ENCODE peak calls at places on chromosomes 7 and 10, in five cellular contexts. F is endothelial cell of umbilical vein, H is OCI-LY7, U is IMR-90, Q is HepG2. Y is an unnamed sample.

GRCh38 chr7:20290505-20291111 is 40.1 kb upstream of the ITGB8 start:
- DNase-seq in F (no peak), H (no peak), U (no peak), Q (no peak), Y (no peak)

GRCh38 chr7:127413962-127414361 is 21.5 kb upstream of the ZNF800 start:
- DNase-seq in F (no peak), H (peak), U (no peak), Q (no peak), Y (no peak)

GRCh38 chr7:157205438-157205837 is 66.7 kb downstream of the UBE3C start:
- DNase-seq in F (no peak), H (no peak), U (no peak), Q (no peak), Y (no peak)

GRCh38 chr10:106559442-106559841 is 605.1 kb downstream of the SORCS1 start:
- DNase-seq in F (no peak), H (no peak), U (peak), Q (no peak), Y (peak)

GRCh38 chr10:89163265-89163995 is 43.7 kb downstream of the CH25H start:
- DNase-seq in F (no peak), H (peak), U (no peak), Q (no peak), Y (peak)

GRCh38 chr10:68212721-68213352 is 19.1 kb downstream of the ATOH7 start:
- DNase-seq in F (peak), H (peak), U (peak), Q (peak), Y (peak)

GRCh38 chr10:1600861-1601260 is 136.5 kb downstream of the ADARB2 start:
- DNase-seq in F (no peak), H (no peak), U (no peak), Q (no peak), Y (no peak)

GRCh38 chr7:97401398-97401797 is 283.9 kb downstream of the SDHAF3 start:
- DNase-seq in F (no peak), H (no peak), U (no peak), Q (no peak), Y (no peak)

GRCh38 chr7:142771353-142771723 is 568 bp downstream of the PRSS2 start:
- DNase-seq in F (no peak), H (peak), U (no peak), Q (no peak), Y (no peak)

GRCh38 chr10:86260564-86260963 is 106.0 kb downstream of the GRID1 start:
- DNase-seq in F (no peak), H (no peak), U (no peak), Q (no peak), Y (no peak)

GRCh38 chr7:113891828-113892227 is 27.0 kb downstream of the PPP1R3A start:
- DNase-seq in F (peak), H (no peak), U (peak), Q (no peak), Y (peak)

GRCh38 chr7:31633894-31634494 is 53.0 kb upstream of the PPP1R17 start:
- DNase-seq in F (peak), H (peak), U (peak), Q (peak), Y (peak)

GRCh38 chr7:101978683-101979082 is 161.3 kb downstream of the CUX1 start:
- DNase-seq in F (no peak), H (no peak), U (no peak), Q (no peak), Y (no peak)

GRCh38 chr7:65251851-65252620 is 121.6 kb upstream of the ZNF92 start:
- DNase-seq in F (peak), H (peak), U (peak), Q (peak), Y (peak)

GRCh38 chr7:155860840-155861479 is 48.7 kb upstream of the SHH start:
- DNase-seq in F (no peak), H (no peak), U (peak), Q (no peak), Y (peak)

GRCh38 chr7:8146156-8146555 is 115.8 kb downstream of the ICA1 start:
- DNase-seq in F (no peak), H (no peak), U (no peak), Q (no peak), Y (no peak)

GRCh38 chr7:132494474-132494873 is 81.8 kb downstream of the PLXNA4 start:
- DNase-seq in F (no peak), H (no peak), U (no peak), Q (no peak), Y (no peak)

GRCh38 chr7:132882714-132883428 is 199.0 kb downstream of the CHCHD3 start:
- DNase-seq in F (no peak), H (no peak), U (no peak), Q (no peak), Y (no peak)

GRCh38 chr10:51468424-51468823 is 231.0 kb downstream of the CSTF2T start:
- DNase-seq in F (peak), H (no peak), U (no peak), Q (no peak), Y (peak)

GRCh38 chr7:99195867-99196266 is 12.0 kb downstream of the KPNA7 start:
- DNase-seq in F (no peak), H (no peak), U (no peak), Q (no peak), Y (no peak)

GRCh38 chr7:67423058-67423457 is 426.4 kb downstream of the TYW1 start:
- DNase-seq in F (no peak), H (no peak), U (no peak), Q (no peak), Y (no peak)

GRCh38 chr10:24897326-24897926 is 55.0 kb downstream of the PRTFDC1 start:
- DNase-seq in F (peak), H (no peak), U (peak), Q (peak), Y (peak)

GRCh38 chr7:119908948-119909347 is 364.0 kb upstream of the KCND2 start:
- DNase-seq in F (no peak), H (no peak), U (no peak), Q (no peak), Y (no peak)

GRCh38 chr7:5514440-5515035 is 90.9 kb upstream of the TNRC18 start:
- DNase-seq in F (no peak), H (no peak), U (peak), Q (peak), Y (peak)

GRCh38 chr7:74023037-74023436 is 4.9 kb upstream of the ELN start:
- DNase-seq in F (peak), H (no peak), U (peak), Q (peak), Y (peak)

GRCh38 chr7:4934419-4935025 is 24.5 kb downstream of the MMD2 start:
- DNase-seq in F (no peak), H (no peak), U (no peak), Q (no peak), Y (no peak)

GRCh38 chr10:124653811-124654651 is 90.1 kb downstream of the FAM53B start:
- DNase-seq in F (no peak), H (no peak), U (no peak), Q (no peak), Y (peak)

GRCh38 chr7:55827577-55827976 is 35.0 kb downstream of the SEPTIN14 start:
- DNase-seq in F (no peak), H (peak), U (no peak), Q (peak), Y (no peak)

GRCh38 chr7:55561756-55562155 is 10.5 kb downstream of the VOPP1 start:
- DNase-seq in F (no peak), H (peak), U (no peak), Q (no peak), Y (no peak)

GRCh38 chr7:30789334-30789711 is 18.1 kb downstream of the MINDY4 start:
- DNase-seq in F (peak), H (no peak), U (peak), Q (no peak), Y (peak)

GRCh38 chr7:121313793-121314676 is 14.8 kb upstream of the WNT16 start:
- DNase-seq in F (no peak), H (peak), U (no peak), Q (no peak), Y (peak)

GRCh38 chr7:77501165-77501515 is 36.0 kb upstream of the PTPN12 start:
- DNase-seq in F (peak), H (no peak), U (no peak), Q (no peak), Y (no peak)

GRCh38 chr7:157508477-157508881 is 171.7 kb downstream of the DNAJB6 start:
- DNase-seq in F (no peak), H (no peak), U (no peak), Q (no peak), Y (no peak)

GRCh38 chr10:43131256-43131655 is 7.0 kb upstream of the CSGALNACT2 start:
- DNase-seq in F (no peak), H (no peak), U (no peak), Q (no peak), Y (no peak)

GRCh38 chr10:43130756-43131155 is 7.5 kb upstream of the CSGALNACT2 start:
- DNase-seq in F (no peak), H (no peak), U (no peak), Q (no peak), Y (no peak)

GRCh38 chr10:43127447-43127846 is 10.8 kb upstream of the CSGALNACT2 start:
- DNase-seq in F (no peak), H (no peak), U (no peak), Q (no peak), Y (peak)

GRCh38 chr10:43128331-43128730 is 9.9 kb upstream of the CSGALNACT2 start:
- DNase-seq in F (no peak), H (no peak), U (no peak), Q (no peak), Y (no peak)

GRCh38 chr10:43128958-43129706 is 9.1 kb upstream of the CSGALNACT2 start:
- DNase-seq in F (peak), H (no peak), U (peak), Q (no peak), Y (peak)
- H3K4me2 ChIP-seq in F (no peak), H (no peak), U (peak), Q (no peak), Y (peak)

GRCh38 chr7:2381227-2381626 is 22.2 kb upstream of the CHST12 start:
- DNase-seq in F (no peak), H (no peak), U (no peak), Q (no peak), Y (no peak)

GRCh38 chr7:2383543-2384274 is 19.7 kb upstream of the CHST12 start:
- DNase-seq in F (no peak), H (no peak), U (no peak), Q (no peak), Y (no peak)

GRCh38 chr7:2381881-2382509 is 21.4 kb upstream of the CHST12 start:
- DNase-seq in F (no peak), H (no peak), U (no peak), Q (no peak), Y (no peak)

GRCh38 chr7:2386964-2387669 is 16.3 kb upstream of the CHST12 start:
- DNase-seq in F (peak), H (no peak), U (no peak), Q (no peak), Y (no peak)

DNA sequence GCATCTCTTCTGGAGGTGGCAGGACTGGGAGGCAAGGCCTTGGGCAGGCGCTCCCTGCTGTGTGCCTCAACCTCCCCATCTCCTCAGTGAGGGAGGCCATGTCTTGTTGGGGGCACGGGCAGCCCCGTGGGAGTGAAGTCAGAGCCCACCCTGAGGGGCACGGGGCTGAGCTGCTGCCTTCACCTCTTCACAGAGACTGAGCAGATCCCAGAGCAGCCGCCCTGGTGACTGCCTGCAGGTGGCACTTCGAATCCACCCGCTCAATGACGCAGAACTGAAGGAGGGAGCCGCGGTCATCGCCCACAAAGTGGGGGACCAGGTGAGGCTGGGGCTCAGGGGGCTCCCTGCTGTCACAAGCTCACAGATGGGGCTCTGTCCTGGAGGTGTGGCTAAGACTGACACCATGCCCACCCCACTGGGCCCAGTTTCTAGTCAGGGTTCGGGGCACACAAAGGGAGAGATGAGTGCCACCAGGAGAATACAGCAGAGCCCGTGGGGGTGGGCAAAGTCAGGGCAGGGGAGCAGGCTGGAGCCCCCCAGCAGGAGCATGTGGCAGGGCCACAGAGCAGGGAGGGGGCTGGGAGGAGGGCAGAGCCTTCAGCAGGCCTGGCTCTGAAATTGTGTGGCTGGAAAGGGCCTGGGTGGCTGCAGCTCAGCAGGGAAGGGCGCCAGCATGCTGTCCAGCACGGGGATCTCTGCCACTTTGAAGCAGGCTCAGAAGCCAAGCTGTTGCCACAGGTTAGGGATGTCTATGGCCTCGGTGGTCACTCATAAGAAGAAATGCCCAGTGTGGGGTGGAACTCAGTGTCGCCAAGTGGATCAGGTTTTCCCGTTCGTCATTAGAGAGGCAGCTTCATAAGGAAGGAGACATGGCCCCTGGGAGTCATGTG is 18.8 kb upstream of the CHST12 start:
- DNase-seq in F (no peak), H (no peak), U (no peak), Q (no peak), Y (no peak)
- H3K4me2 ChIP-seq in F (no peak), H (no peak), U (no peak), Q (no peak), Y (no peak)

GRCh38 chr7:134963031-134963430 is 23.3 kb upstream of the AGBL3 start:
- DNase-seq in F (no peak), H (no peak), U (no peak), Q (no peak), Y (no peak)
- H3K4me2 ChIP-seq in F (no peak), H (no peak), U (no peak), Q (no peak), Y (no peak)

GRCh38 chr10:3803295-3803883 is 18.4 kb upstream of the KLF6 start:
- DNase-seq in F (no peak), H (no peak), U (peak), Q (no peak), Y (peak)
- H3K4me2 ChIP-seq in F (no peak), H (peak), U (no peak), Q (no peak), Y (peak)

GRCh38 chr10:114087655-114088054 is 44.0 kb downstream of the ADRB1 start:
- DNase-seq in F (no peak), H (peak), U (no peak), Q (no peak), Y (no peak)

GRCh38 chr10:114081911-114082583 is 38.4 kb downstream of the ADRB1 start:
- DNase-seq in F (no peak), H (no peak), U (no peak), Q (no peak), Y (no peak)

GRCh38 chr10:114083040-114083439 is 39.4 kb downstream of the ADRB1 start:
- DNase-seq in F (no peak), H (no peak), U (no peak), Q (no peak), Y (no peak)

GRCh38 chr10:114084225-114084624 is 40.6 kb downstream of the ADRB1 start:
- DNase-seq in F (no peak), H (no peak), U (no peak), Q (no peak), Y (no peak)

GRCh38 chr10:114087255-114087654 is 43.6 kb downstream of the ADRB1 start:
- DNase-seq in F (no peak), H (no peak), U (no peak), Q (peak), Y (no peak)
- H3K4me2 ChIP-seq in F (no peak), H (no peak), U (no peak), Q (no peak), Y (no peak)

DNA sequence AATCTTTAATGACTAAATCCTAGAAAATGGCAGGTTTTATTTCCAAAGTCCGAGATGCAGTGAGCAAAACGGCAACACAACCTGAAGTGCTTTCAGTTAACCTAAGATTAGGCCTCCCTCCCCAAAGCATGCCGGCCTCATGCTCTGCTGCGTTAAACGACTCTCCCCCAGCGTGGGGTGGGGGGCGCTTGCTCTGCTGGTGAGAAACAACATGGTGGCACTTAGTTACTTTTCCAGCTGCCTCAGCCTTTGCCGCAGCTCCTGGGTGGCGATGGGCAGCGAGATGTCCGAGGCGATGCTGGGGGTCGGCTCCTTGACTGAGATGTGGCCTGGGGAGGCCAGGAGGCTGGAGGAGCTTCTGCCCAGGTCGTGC is 36.7 kb upstream of the NCAPG2 start:
- DNase-seq in F (no peak), H (no peak), U (no peak), Q (no peak), Y (no peak)
- H3K4me2 ChIP-seq in F (peak), H (no peak), U (peak), Q (no peak), Y (no peak)

DNA sequence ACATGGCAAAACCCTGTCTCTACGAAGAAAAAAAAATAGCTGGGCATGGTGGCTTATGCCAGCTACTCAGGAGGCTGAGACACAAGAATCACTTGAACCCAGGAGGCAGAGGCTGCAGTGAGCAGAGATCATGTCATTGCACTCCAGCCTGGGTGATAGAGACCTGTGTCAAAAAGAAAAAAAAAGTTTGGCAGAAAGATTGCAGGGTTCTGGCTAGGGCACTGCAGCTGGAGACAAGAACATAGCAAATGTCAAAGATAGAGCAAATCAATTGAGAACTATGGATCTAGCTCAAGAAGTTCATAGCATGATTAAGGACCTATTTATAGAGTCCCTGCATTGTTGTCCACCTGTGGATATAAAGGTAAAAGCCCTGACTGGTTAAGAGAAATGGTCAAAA is 79.5 kb downstream of the CACNA2D1 start:
- DNase-seq in F (no peak), H (no peak), U (no peak), Q (no peak), Y (no peak)
- H3K4me2 ChIP-seq in F (no peak), H (no peak), U (no peak), Q (no peak), Y (no peak)

Y was measured in GM23248.